ENCODE peak calls at places on chromosomes 6 and 20, in ten cellular contexts. U is astrocyte of the spinal cord; D is thoracic aorta; J is cardiac muscle cell; Q is body of pancreas; X is mesendoderm; K is effector memory CD4-positive, alpha-beta T cell; A is A549; M is AG10803; R is SK-N-SH. W is an unnamed sample.

GRCh38 chr6:156776470-156776840 is 723 bp upstream of the ARID1B start:
- DNase-seq in U (peak), D (no peak), J (peak), Q (no peak), X (no peak), K (no peak), A (no peak), M (no peak), R (peak), W (peak)

GRCh38 chr6:12229332-12229731 is 60.8 kb upstream of the EDN1 start:
- DNase-seq in U (no peak), D (no peak), J (no peak), Q (no peak), X (no peak), K (no peak), A (no peak), M (no peak), R (no peak), W (no peak)

GRCh38 chr6:113103618-113104390 is 753.3 kb upstream of the MARCKS start:
- DNase-seq in U (peak), D (no peak), J (peak), Q (no peak), X (no peak), K (no peak), A (no peak), M (peak), R (no peak), W (peak)

GRCh38 chr6:26501482-26501986 is 1.4 kb downstream of the BTN1A1 start:
- DNase-seq in U (no peak), D (peak), J (peak), Q (no peak), X (peak), K (peak), A (no peak), M (peak), R (peak), W (peak)

GRCh38 chr6:10030942-10031537 is 383.8 kb downstream of the TFAP2A start:
- DNase-seq in U (no peak), D (no peak), J (no peak), Q (no peak), X (peak), K (no peak), A (no peak), M (no peak), R (peak), W (no peak)

GRCh38 chr6:29793036-29793356 is 34.6 kb upstream of the HLA-G start:
- DNase-seq in U (no peak), D (no peak), J (no peak), Q (no peak), X (no peak), K (no peak), A (no peak), M (no peak), R (no peak), W (no peak)

GRCh38 chr20:40663991-40664880 is 24.8 kb downstream of the MAFB start:
- DNase-seq in U (no peak), D (no peak), J (no peak), Q (no peak), X (peak), K (no peak), A (no peak), M (no peak), R (no peak), W (no peak)

GRCh38 chr6:39228992-39229767 is at the start of gene KCNK5:
- DNase-seq in U (peak), D (peak), J (peak), Q (peak), X (peak), K (peak), A (peak), M (peak), R (peak), W (peak)

GRCh38 chr20:39878809-39879208 is 810.2 kb downstream of the MAFB start:
- DNase-seq in U (no peak), D (no peak), J (no peak), Q (no peak), X (no peak), K (no peak), A (no peak), M (peak), R (no peak), W (no peak)

GRCh38 chr6:161038229-161039003 is 46.8 kb downstream of the MAP3K4 start:
- DNase-seq in U (peak), D (no peak), J (peak), Q (no peak), X (no peak), K (no peak), A (peak), M (peak), R (no peak), W (peak)

GRCh38 chr6:41637179-41638001 is 878 bp upstream of the MDFI start:
- DNase-seq in U (no peak), D (no peak), J (no peak), Q (peak), X (peak), K (no peak), A (no peak), M (no peak), R (peak), W (no peak)

GRCh38 chr6:116327803-116328527 is 42.8 kb upstream of the DSE start:
- DNase-seq in U (peak), D (no peak), J (peak), Q (no peak), X (peak), K (no peak), A (no peak), M (no peak), R (no peak), W (peak)

GRCh38 chr20:20362774-20363435 is 5.0 kb upstream of the INSM1 start:
- DNase-seq in U (no peak), D (no peak), J (no peak), Q (no peak), X (peak), K (no peak), A (no peak), M (no peak), R (peak), W (no peak)

GRCh38 chr6:148217921-148218320 is 124.7 kb upstream of the SASH1 start:
- DNase-seq in U (no peak), D (no peak), J (no peak), Q (no peak), X (no peak), K (no peak), A (no peak), M (peak), R (no peak), W (no peak)

GRCh38 chr20:38001173-38001875 is 31.9 kb downstream of the TTI1 start:
- DNase-seq in U (peak), D (no peak), J (peak), Q (no peak), X (no peak), K (no peak), A (no peak), M (peak), R (no peak), W (peak)

GRCh38 chr6:148657053-148657452 is 89.8 kb upstream of the UST start:
- DNase-seq in U (no peak), D (peak), J (peak), Q (no peak), X (no peak), K (no peak), A (no peak), M (peak), R (no peak), W (peak)

GRCh38 chr6:16840291-16840690 is 79.0 kb upstream of the ATXN1 start:
- DNase-seq in U (no peak), D (no peak), J (no peak), Q (no peak), X (peak), K (no peak), A (no peak), M (no peak), R (no peak), W (no peak)

GRCh38 chr20:46214831-46215488 is 93.3 kb downstream of the CDH22 start:
- DNase-seq in U (no peak), D (no peak), J (no peak), Q (no peak), X (no peak), K (no peak), A (no peak), M (no peak), R (no peak), W (peak)
- H3K4me3 ChIP-seq in U (no peak), D (no peak), J (no peak), Q (no peak), X (no peak), K (no peak), A (no peak), M (no peak), R (no peak), W (no peak)

GRCh38 chr6:136956590-136957573 is 34.8 kb downstream of the SLC35D3 start:
- DNase-seq in U (no peak), D (no peak), J (no peak), Q (no peak), X (peak), K (no peak), A (no peak), M (no peak), R (peak), W (no peak)

GRCh38 chr6:136959471-136959891 is 37.4 kb downstream of the SLC35D3 start:
- DNase-seq in U (no peak), D (no peak), J (no peak), Q (no peak), X (peak), K (no peak), A (no peak), M (no peak), R (peak), W (no peak)

GRCh38 chr6:136952714-136953260 is 30.7 kb downstream of the SLC35D3 start:
- DNase-seq in U (no peak), D (no peak), J (no peak), Q (no peak), X (no peak), K (no peak), A (no peak), M (no peak), R (peak), W (no peak)

GRCh38 chr6:136958168-136958567 is 36.1 kb downstream of the SLC35D3 start:
- DNase-seq in U (no peak), D (no peak), J (no peak), Q (no peak), X (no peak), K (no peak), A (no peak), M (no peak), R (no peak), W (no peak)

GRCh38 chr6:136955123-136955522 is 33.0 kb downstream of the SLC35D3 start:
- DNase-seq in U (no peak), D (no peak), J (no peak), Q (no peak), X (no peak), K (no peak), A (no peak), M (no peak), R (no peak), W (no peak)
- H3K4me3 ChIP-seq in U (no peak), D (no peak), J (no peak), Q (no peak), X (no peak), K (no peak), A (no peak), M (no peak), R (no peak), W (no peak)

GRCh38 chr20:10653593-10654288 is 20.1 kb downstream of the JAG1 start:
- DNase-seq in U (peak), D (no peak), J (peak), Q (no peak), X (no peak), K (no peak), A (no peak), M (peak), R (no peak), W (peak)
- H3K4me3 ChIP-seq in U (no peak), D (peak), J (no peak), Q (no peak), X (no peak), K (no peak), A (no peak), M (peak), R (no peak), W (no peak)

GRCh38 chr20:21681219-21681931 is 24.1 kb upstream of the PAX1 start:
- DNase-seq in U (no peak), D (no peak), J (no peak), Q (no peak), X (no peak), K (no peak), A (no peak), M (peak), R (no peak), W (no peak)

GRCh38 chr20:21677781-21678180 is 27.7 kb upstream of the PAX1 start:
- DNase-seq in U (no peak), D (no peak), J (no peak), Q (no peak), X (no peak), K (no peak), A (no peak), M (no peak), R (no peak), W (no peak)

GRCh38 chr20:21684671-21685070 is 20.8 kb upstream of the PAX1 start:
- DNase-seq in U (no peak), D (no peak), J (no peak), Q (no peak), X (peak), K (no peak), A (no peak), M (no peak), R (no peak), W (no peak)

GRCh38 chr20:21682576-21682975 is 22.9 kb upstream of the PAX1 start:
- DNase-seq in U (no peak), D (no peak), J (no peak), Q (no peak), X (no peak), K (no peak), A (no peak), M (peak), R (no peak), W (no peak)

GRCh38 chr20:21681932-21682318 is 23.5 kb upstream of the PAX1 start:
- DNase-seq in U (no peak), D (no peak), J (no peak), Q (no peak), X (no peak), K (no peak), A (no peak), M (no peak), R (no peak), W (no peak)
- H3K4me3 ChIP-seq in U (no peak), D (peak), J (no peak), Q (no peak), X (no peak), K (no peak), A (no peak), M (peak), R (no peak), W (no peak)

DNA sequence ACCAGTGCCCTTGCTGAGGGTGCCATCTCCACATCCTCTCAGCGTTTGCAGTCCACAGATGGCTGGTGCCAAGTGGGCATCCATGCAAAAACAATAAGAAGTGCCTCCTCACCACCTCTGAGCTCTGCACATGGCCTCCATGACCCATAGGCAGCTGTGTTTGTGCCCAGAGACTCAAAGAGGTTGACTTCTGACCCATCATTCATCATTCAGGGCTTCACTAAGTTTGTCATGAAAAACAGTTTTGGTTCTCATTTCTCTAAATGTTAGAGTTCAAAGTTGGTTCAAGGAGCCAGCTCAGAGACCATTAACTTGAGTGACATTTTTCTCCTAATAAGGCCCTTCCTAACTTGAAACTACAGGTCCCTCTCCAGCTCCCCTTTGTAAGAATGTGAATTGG is 512.6 kb upstream of the MAP3K7 start:
- DNase-seq in U (no peak), D (no peak), J (no peak), Q (no peak), X (no peak), K (no peak), A (no peak), M (no peak), R (no peak), W (no peak)
- H3K4me3 ChIP-seq in U (no peak), D (no peak), J (no peak), Q (no peak), X (no peak), K (no peak), A (no peak), M (no peak), R (no peak), W (no peak)

GRCh38 chr20:52041966-52042365 is 149.6 kb downstream of the ZFP64 start:
- DNase-seq in U (no peak), D (no peak), J (no peak), Q (no peak), X (no peak), K (no peak), A (no peak), M (no peak), R (no peak), W (no peak)

GRCh38 chr20:52035977-52036376 is 155.6 kb downstream of the ZFP64 start:
- DNase-seq in U (no peak), D (no peak), J (no peak), Q (peak), X (no peak), K (no peak), A (no peak), M (no peak), R (no peak), W (no peak)

GRCh38 chr20:52037370-52037769 is 154.2 kb downstream of the ZFP64 start:
- DNase-seq in U (no peak), D (no peak), J (no peak), Q (no peak), X (no peak), K (no peak), A (no peak), M (no peak), R (no peak), W (no peak)

GRCh38 chr20:52035498-52035897 is 156.1 kb downstream of the ZFP64 start:
- DNase-seq in U (no peak), D (no peak), J (no peak), Q (no peak), X (no peak), K (no peak), A (no peak), M (no peak), R (no peak), W (no peak)

DNA sequence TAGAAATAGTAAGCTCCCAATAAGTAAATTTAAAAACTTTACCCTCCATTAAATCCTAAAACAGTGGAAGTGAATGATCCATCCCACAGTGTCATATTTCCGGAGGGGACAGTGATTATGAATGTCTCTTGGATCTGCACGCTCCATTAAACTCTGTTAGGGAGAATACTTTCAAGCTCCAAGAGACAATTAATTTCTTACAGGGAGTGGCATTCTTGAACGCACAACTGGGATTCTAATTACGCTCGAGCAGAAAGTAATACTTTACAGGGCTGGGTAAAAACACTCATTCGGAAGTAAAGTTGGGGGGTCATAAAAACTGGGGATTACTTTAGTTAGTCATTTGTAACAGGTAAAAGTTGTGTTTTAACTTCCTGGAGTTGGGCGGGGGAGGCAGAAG is 151.8 kb downstream of the ZFP64 start:
- DNase-seq in U (no peak), D (no peak), J (no peak), Q (no peak), X (no peak), K (no peak), A (no peak), M (no peak), R (no peak), W (no peak)
- H3K4me3 ChIP-seq in U (no peak), D (no peak), J (no peak), Q (no peak), X (no peak), K (no peak), A (no peak), M (no peak), R (no peak), W (no peak)

GRCh38 chr6:37558158-37558557 is 58.5 kb upstream of the CCDC167 start:
- DNase-seq in U (no peak), D (no peak), J (no peak), Q (no peak), X (no peak), K (no peak), A (no peak), M (no peak), R (no peak), W (no peak)

GRCh38 chr6:37558646-37559045 is 59.0 kb upstream of the CCDC167 start:
- DNase-seq in U (no peak), D (no peak), J (no peak), Q (no peak), X (no peak), K (no peak), A (no peak), M (no peak), R (no peak), W (no peak)

GRCh38 chr6:37559060-37559459 is 59.4 kb upstream of the CCDC167 start:
- DNase-seq in U (no peak), D (no peak), J (no peak), Q (no peak), X (no peak), K (no peak), A (no peak), M (no peak), R (no peak), W (no peak)

GRCh38 chr6:37560737-37561103 is 61.0 kb upstream of the CCDC167 start:
- DNase-seq in U (no peak), D (no peak), J (no peak), Q (no peak), X (no peak), K (no peak), A (no peak), M (no peak), R (no peak), W (no peak)

DNA sequence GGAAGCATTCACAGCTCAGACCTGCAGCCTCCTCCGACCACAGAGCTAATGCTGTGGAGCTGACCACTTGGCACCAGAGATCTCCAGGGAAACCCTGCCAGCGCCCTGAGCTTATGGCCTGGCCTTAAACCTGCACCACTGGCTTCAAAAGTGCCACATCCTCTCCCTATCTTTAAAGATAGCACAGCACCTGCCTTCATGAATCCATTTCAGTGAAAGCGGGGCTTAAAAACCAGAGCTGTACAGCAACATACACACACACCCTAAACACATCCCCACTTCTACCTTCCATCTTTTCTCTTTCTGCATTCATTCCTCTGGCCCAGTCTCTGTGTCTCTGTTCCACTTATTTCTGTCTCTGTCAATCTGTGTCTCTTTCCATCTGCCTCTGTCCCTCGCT is 59.8 kb upstream of the CCDC167 start:
- DNase-seq in U (no peak), D (no peak), J (no peak), Q (no peak), X (no peak), K (no peak), A (no peak), M (no peak), R (no peak), W (no peak)
- H3K4me3 ChIP-seq in U (no peak), D (no peak), J (no peak), Q (no peak), X (no peak), K (no peak), A (no peak), M (no peak), R (no peak), W (no peak)

DNA sequence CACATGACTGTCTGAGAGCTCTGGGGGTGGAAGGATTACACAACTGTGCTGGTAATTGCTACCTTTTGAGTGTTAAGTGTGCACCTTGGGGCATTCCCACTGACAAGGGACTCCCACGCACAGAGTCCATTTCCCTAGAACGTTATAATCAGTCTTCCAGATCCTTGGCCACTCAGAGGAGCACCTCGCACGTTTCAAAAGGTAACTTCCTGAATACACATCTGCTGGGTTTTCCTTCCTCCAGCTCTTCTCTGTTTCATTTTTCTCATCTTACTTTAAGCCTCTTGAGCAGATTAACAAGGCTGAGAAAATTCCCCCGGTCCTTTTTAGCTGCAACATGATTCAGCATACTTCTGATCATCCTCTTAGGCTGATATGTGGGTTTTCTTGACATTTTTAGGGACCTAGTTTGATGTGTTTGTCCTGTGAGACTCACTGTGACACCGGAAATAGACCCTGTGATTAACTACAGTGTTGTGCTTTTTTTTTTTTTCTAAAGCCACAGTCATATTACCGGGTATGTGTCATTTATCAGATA is 98.4 kb upstream of the DUSP22 start:
- DNase-seq in U (no peak), D (no peak), J (no peak), Q (no peak), X (no peak), K (no peak), A (no peak), M (no peak), R (no peak), W (no peak)
- H3K4me3 ChIP-seq in U (no peak), D (no peak), J (no peak), Q (no peak), X (no peak), K (peak), A (no peak), M (no peak), R (no peak), W (no peak)

W was measured in cardiac fibroblast.